ENCODE peak calls at places on chromosomes 6 and 20, in six cellular contexts. K is lower leg skin, B is pancreas, R is HFFc6, P is foreskin keratinocyte, I is brain microvascular endothelial cell. V is an unnamed sample.

GRCh38 chr6:34664270-34664971 is 32.1 kb downstream of the ILRUN start:
- DNase-seq in B (no peak), I (peak), P (no peak), R (peak), K (no peak), V (no peak)

GRCh38 chr6:54291146-54291545 is 17.1 kb upstream of the TINAG start:
- DNase-seq in I (peak), K (no peak), R (peak), B (no peak), P (peak), V (no peak)

GRCh38 chr20:50733644-50734349 is 2.4 kb downstream of the PARD6B start:
- DNase-seq in I (no peak), P (no peak), R (no peak), K (no peak), B (no peak), V (no peak)

GRCh38 chr6:36700812-36701211 is 3.2 kb downstream of the RAB44 start:
- DNase-seq in K (no peak), B (no peak), P (no peak), R (no peak), I (no peak), V (no peak)

GRCh38 chr20:63191400-63191799 is 24.5 kb downstream of the YTHDF1 start:
- DNase-seq in P (peak), R (no peak), I (no peak), K (peak), B (peak), V (peak)

GRCh38 chr20:45470262-45470931 is 844 bp downstream of the WFDC2 start:
- DNase-seq in I (no peak), K (no peak), P (no peak), B (peak), R (no peak), V (no peak)

GRCh38 chr6:147040041-147040440 is 164.2 kb upstream of the STXBP5 start:
- DNase-seq in K (no peak), I (no peak), P (no peak), B (no peak), R (no peak), V (no peak)

GRCh38 chr20:37763105-37763504 is 69.3 kb downstream of the CTNNBL1 start:
- DNase-seq in P (no peak), B (no peak), R (no peak), K (no peak), I (no peak), V (no peak)

GRCh38 chr6:168908887-168909286 is 344.8 kb downstream of the THBS2 start:
- DNase-seq in B (no peak), I (peak), K (no peak), R (peak), P (peak), V (no peak)

GRCh38 chr6:142361765-142362540 is 60.1 kb downstream of the ADGRG6 start:
- DNase-seq in R (peak), K (no peak), B (no peak), I (peak), P (peak), V (peak)

GRCh38 chr6:158060447-158061360 is 79.0 kb downstream of the SYNJ2 start:
- DNase-seq in B (peak), P (peak), I (peak), K (peak), R (peak), V (peak)

GRCh38 chr6:141922898-141923297 is 209.8 kb upstream of the GJE1 start:
- DNase-seq in I (no peak), P (no peak), B (no peak), R (no peak), K (no peak), V (no peak)

GRCh38 chr20:16216227-16217210 is 356.7 kb downstream of the KIF16B start:
- DNase-seq in I (peak), R (no peak), K (no peak), P (no peak), B (no peak), V (no peak)

GRCh38 chr20:15235799-15236198 is 898.4 kb upstream of the FLRT3 start:
- DNase-seq in I (no peak), P (no peak), R (no peak), K (no peak), B (no peak), V (no peak)

GRCh38 chr20:49288250-49288751 is 10.4 kb upstream of the ZNFX1 start:
- DNase-seq in I (no peak), R (no peak), P (no peak), B (no peak), K (no peak), V (no peak)

GRCh38 chr20:53597521-53598120 is 4.0 kb upstream of the ZNF217 start:
- DNase-seq in K (no peak), B (peak), I (no peak), R (no peak), P (peak), V (no peak)

GRCh38 chr6:89161326-89162046 is 15.6 kb downstream of the PM20D2 start:
- DNase-seq in R (no peak), B (no peak), P (no peak), I (no peak), K (no peak), V (no peak)

GRCh38 chr6:51273228-51273961 is 454.7 kb downstream of the TFAP2B start:
- DNase-seq in K (no peak), I (no peak), P (no peak), B (peak), R (no peak), V (no peak)

GRCh38 chr6:2958331-2958711 is 13.0 kb downstream of the SERPINB6 start:
- DNase-seq in B (no peak), P (no peak), R (no peak), K (peak), I (no peak), V (no peak)

GRCh38 chr6:33628401-33628964 is 7.4 kb downstream of the ITPR3 start:
- DNase-seq in P (no peak), K (no peak), B (no peak), I (no peak), R (no peak), V (no peak)

GRCh38 chr6:5302995-5303622 is 41.8 kb downstream of the FARS2 start:
- DNase-seq in I (no peak), K (peak), P (peak), R (no peak), B (peak), V (no peak)
- TF ChIP-seq CTCF in I (peak), K (no peak), P (peak), R (peak), B (peak), V (peak)

GRCh38 chr6:167091149-167092107 is 31.5 kb upstream of the CCR6 start:
- DNase-seq in P (no peak), B (no peak), I (no peak), R (no peak), K (no peak), V (no peak)

GRCh38 chr6:167092672-167093339 is 30.1 kb upstream of the CCR6 start:
- DNase-seq in B (no peak), K (no peak), R (no peak), I (no peak), P (no peak), V (no peak)

GRCh38 chr6:167089243-167090142 is 33.4 kb upstream of the CCR6 start:
- DNase-seq in B (no peak), P (no peak), K (no peak), R (no peak), I (no peak), V (no peak)

GRCh38 chr6:167087857-167088256 is 35.0 kb upstream of the CCR6 start:
- DNase-seq in I (no peak), R (no peak), K (no peak), P (no peak), B (no peak), V (no peak)

DNA sequence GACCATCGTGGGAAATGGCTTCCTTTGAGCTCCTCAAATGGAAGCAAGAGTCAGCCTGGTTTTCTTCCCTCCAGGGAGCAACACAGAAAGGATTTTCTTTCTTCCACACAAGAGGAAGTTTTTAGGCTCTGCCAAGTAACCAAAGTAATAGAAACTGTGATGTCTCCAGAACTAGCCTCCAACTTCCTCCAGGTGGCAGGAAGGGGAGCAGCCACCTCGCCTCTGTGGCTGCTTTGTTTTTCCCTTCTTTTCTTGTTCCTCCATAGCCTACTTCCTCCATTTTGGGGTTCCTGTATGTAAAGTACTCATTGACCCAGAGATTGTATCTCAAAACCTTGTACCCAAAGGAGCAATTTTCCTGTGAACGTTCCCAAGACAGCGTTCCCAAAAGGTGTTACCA is 32.7 kb upstream of the CCR6 start:
- DNase-seq in R (no peak), I (no peak), B (no peak), P (no peak), K (no peak), V (no peak)
- TF ChIP-seq CTCF in R (no peak), I (no peak), B (no peak), P (no peak), K (no peak), V (no peak)

GRCh38 chr6:130296854-130297253 is 69.0 kb upstream of the TMEM200A start:
- DNase-seq in K (no peak), B (no peak), R (no peak), P (no peak), I (no peak), V (no peak)
- TF ChIP-seq CTCF in K (no peak), B (no peak), R (peak), P (peak), I (peak), V (no peak)

DNA sequence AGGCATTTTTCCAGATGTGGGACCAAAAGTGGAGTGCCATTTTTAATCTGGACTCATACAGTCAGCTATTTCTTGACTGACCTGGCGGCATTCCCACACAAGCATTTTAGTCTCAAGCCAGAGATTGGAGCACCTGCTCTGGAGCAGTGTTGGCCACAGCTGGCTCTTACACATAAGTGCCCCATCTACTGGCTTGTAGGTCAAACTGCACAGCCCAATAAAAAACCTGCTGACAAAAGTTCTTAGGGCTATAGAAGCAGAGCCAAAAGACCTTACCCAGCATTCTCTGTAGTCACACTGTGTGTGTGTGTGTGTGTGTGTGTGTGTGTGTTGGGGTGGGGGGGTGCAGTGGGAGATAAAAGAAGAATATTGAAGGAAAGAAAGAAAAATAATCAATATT is 38.6 kb upstream of the SENP6 start:
- DNase-seq in B (no peak), R (peak), P (peak), K (no peak), I (peak), V (no peak)
- TF ChIP-seq CTCF in B (no peak), R (peak), P (peak), K (no peak), I (peak), V (peak)

DNA sequence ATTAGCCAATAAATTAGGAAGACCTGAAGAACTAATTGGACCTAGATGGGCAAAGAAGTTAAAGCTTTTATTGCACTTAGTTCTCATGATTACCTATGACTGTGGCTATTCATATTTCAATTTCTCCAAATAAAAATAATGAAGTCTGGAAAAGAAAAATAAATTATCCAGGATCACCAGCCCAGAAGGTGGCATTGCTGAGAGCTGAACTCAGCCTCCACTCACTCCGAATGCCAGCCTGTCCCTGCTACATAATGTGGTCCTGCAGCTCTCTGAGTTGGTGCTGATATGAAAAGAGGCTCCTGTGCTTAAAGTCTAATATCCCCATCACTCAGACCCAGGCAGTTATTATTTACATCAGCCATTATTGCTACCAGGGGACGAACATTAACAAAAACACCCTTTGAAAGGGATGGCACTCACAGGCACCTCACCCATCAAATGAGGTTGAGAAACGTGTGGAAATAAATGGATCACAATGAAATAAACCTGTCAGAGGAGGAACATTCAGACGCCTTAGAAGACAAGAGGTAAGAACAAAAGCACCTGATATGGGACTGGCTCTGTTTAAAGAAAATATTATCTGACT is 649.7 kb upstream of the CHD6 start:
- DNase-seq in P (no peak), R (no peak), K (no peak), I (no peak), B (no peak), V (no peak)
- TF ChIP-seq CTCF in P (no peak), R (no peak), K (no peak), I (no peak), B (no peak), V (no peak)

DNA sequence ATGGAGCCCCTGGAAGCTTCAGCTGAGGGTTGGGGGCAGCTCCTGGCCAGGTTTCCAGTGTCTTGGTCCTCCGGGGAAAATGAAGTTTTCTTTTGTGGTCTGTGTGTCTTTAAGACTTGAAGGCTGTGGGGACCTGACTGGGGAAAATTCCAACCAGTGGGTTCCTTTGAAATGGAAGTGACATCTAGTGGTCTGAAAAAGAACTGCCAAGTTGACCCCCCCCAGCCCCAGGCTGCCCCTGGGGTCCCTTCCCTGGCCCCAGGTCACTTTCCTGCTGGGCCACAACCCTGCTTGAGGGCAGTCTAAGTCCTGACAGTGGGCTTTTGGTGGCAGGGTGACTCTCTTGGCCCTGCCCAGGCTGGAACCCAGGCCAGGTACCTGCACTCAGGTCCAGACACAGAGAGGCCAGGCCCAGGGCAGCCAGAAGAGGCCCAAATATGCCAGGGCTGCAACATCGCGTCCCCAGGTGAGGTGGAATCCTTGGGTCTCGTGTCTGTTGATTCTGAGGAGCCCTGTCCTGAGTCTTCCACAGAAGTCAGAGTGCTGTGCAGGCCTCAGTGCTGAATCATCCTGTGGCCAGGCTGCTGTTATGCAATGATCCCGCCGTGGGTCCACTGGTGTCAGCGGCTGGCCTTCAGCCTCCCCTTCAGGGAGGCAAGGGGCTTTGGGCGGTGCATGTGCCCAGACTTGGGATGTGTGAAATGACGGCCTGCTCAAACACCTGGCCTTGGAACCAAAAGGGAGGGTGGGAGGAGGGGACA is 68.4 kb downstream of the VEGFA start:
- DNase-seq in I (peak), K (no peak), B (peak), P (no peak), R (peak), V (no peak)
- TF ChIP-seq CTCF in I (peak), K (no peak), B (peak), P (peak), R (peak), V (peak)

GRCh38 chr20:8535403-8536003 is 403.4 kb downstream of the PLCB1 start:
- DNase-seq in R (no peak), K (no peak), I (no peak), B (no peak), P (no peak), V (no peak)
- TF ChIP-seq CTCF in R (peak), K (no peak), I (peak), B (peak), P (peak), V (peak)

GRCh38 chr6:13526339-13526717 is 38.9 kb upstream of the GFOD1 start:
- DNase-seq in K (no peak), I (no peak), R (no peak), P (no peak), B (no peak), V (no peak)
- TF ChIP-seq CTCF in K (no peak), I (no peak), R (no peak), P (no peak), B (no peak), V (no peak)